ENCODE peak calls at places on chromosome 12, in five cellular contexts. A is K562, I is psoas muscle, G is iPS DF 6.9, Y is cardiac muscle cell. B is an unnamed sample. For H3K4me1, the result is how much of the 10 kb centered on the place peaks cover.

GRCh38 chr12:84857809-84858208 is 54.8 kb downstream of the SLC6A15 start:
- DNase-seq in I (no peak), A (no peak), G (no peak), Y (no peak), B (no peak)

GRCh38 chr12:2205961-2206360 is 153.2 kb downstream of the CACNA1C start:
- DNase-seq in Y (no peak), G (no peak), A (no peak), I (no peak), B (no peak)

GRCh38 chr12:857611-858010 is 91.9 kb downstream of the RAD52 start:
- DNase-seq in I (peak), G (no peak), Y (peak), A (no peak), B (no peak)

GRCh38 chr12:84128117-84128991 is 784.2 kb downstream of the SLC6A15 start:
- DNase-seq in I (no peak), A (no peak), Y (no peak), G (no peak), B (no peak)

GRCh38 chr12:50520345-50520744 is 15.6 kb downstream of the DIP2B start:
- DNase-seq in Y (no peak), I (no peak), A (no peak), G (no peak), B (no peak)

GRCh38 chr12:113473942-113474341 is 2.3 kb upstream of the LHX5 start:
- DNase-seq in I (no peak), Y (no peak), G (no peak), A (no peak), B (no peak)

GRCh38 chr12:27785882-27786570 is 6.0 kb upstream of the MANSC4 start:
- DNase-seq in I (no peak), G (no peak), A (no peak), Y (peak), B (no peak)

GRCh38 chr12:3313655-3314305 is 177.2 kb upstream of the PRMT8 start:
- DNase-seq in I (no peak), Y (peak), G (no peak), A (peak), B (peak)

GRCh38 chr12:65460076-65460475 is 181.6 kb downstream of the MSRB3 start:
- DNase-seq in I (no peak), Y (no peak), A (no peak), G (no peak), B (no peak)

GRCh38 chr12:94649349-94650142 is 811 bp downstream of the TMCC3 start:
- DNase-seq in I (peak), G (no peak), Y (peak), A (no peak), B (peak)

GRCh38 chr12:32756476-32757158 is 920 bp upstream of the YARS2 start:
- DNase-seq in G (no peak), A (no peak), I (no peak), Y (no peak), B (no peak)

GRCh38 chr12:93197067-93197593 is 180.6 kb upstream of the NUDT4 start:
- DNase-seq in Y (peak), I (no peak), A (no peak), G (no peak), B (no peak)

GRCh38 chr12:89730060-89730459 is 21.4 kb upstream of the ATP2B1 start:
- DNase-seq in A (no peak), I (no peak), G (no peak), Y (no peak), B (no peak)

GRCh38 chr12:106425061-106425706 is 67.6 kb downstream of the POLR3B start:
- DNase-seq in G (no peak), A (no peak), Y (no peak), I (no peak), B (no peak)

GRCh38 chr12:116455540-116456306 is 103.5 kb upstream of the MAP1LC3B2 start:
- DNase-seq in I (peak), A (peak), G (no peak), Y (peak), B (no peak)

GRCh38 chr12:53860426-53861223 is 78.0 kb upstream of the HOXC13 start:
- DNase-seq in A (no peak), G (no peak), I (no peak), Y (no peak), B (no peak)

GRCh38 chr12:121252712-121253345 is 42.9 kb downstream of the P2RX4 start:
- DNase-seq in I (no peak), Y (no peak), A (peak), G (no peak), B (no peak)

GRCh38 chr12:73947627-73948026 is 590.0 kb upstream of the ATXN7L3B start:
- DNase-seq in Y (no peak), I (no peak), A (no peak), G (no peak), B (no peak)

GRCh38 chr12:124509300-124509675 is 58.1 kb downstream of the NCOR2 start:
- DNase-seq in A (no peak), I (no peak), Y (peak), G (no peak), B (no peak)
- H3K4me1 ChIP-seq in A (half or more), I (half or more), Y (half or more), G (under half), B (under half)

GRCh38 chr12:40749863-40750262 is 57.6 kb downstream of the CNTN1 start:
- DNase-seq in I (no peak), Y (no peak), G (no peak), A (no peak), B (no peak)

DNA sequence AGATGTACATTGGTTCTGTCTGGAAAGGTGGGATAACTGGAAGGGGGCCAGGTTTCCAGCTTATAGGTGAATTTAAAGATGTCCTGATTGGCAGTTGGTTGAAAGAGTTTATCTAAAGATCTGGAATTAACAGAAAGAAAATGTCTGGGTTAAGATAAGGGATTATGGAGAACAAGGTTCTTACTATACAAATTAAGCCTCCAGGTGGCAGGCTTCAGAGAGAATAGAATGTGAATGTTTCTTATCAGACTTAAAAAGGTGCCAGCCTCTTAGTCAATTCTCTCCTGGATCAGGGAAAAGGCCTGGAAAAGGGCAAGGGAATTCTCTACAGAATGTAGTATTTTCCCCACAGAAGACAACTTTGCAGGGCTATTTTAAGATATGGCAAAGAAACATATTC is 53.1 kb downstream of the CNTN1 start:
- DNase-seq in Y (no peak), G (no peak), A (no peak), I (no peak), B (no peak)
- H3K4me1 ChIP-seq in Y (under half), G (under half), A (under half), I (under half), B (under half)

GRCh38 chr12:54980341-54980740 is 4.2 kb downstream of the TESPA1 start:
- DNase-seq in A (peak), I (no peak), G (no peak), Y (no peak), B (peak)
- H3K4me1 ChIP-seq in A (half or more), I (under half), G (under half), Y (under half), B (half or more)

GRCh38 chr12:9588749-9589148 is 19.0 kb downstream of the KLRB1 start:
- DNase-seq in Y (no peak), G (no peak), A (no peak), I (no peak), B (no peak)
- H3K4me1 ChIP-seq in Y (under half), G (under half), A (under half), I (under half), B (under half)

DNA sequence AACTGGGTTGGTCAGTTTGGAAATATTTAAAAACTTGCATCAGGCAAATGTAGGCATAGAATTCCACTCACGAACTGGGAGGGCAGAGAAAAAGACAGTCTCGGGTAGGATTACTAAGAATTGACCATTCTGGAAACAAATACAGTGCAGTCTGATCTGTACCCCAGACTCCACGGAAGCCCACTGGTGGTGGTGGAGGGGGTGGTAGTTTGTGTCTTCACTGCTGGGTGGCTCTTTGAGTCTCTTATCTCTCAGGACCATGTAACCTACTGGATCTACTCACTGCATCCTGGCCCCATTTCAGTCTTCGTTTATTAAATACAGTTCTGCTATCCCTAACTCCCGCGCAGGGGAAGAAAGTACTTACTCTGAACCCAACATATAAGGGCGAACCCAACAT is 1.8 kb downstream of the SLC2A3 start:
- DNase-seq in I (no peak), A (peak), G (no peak), Y (no peak), B (no peak)
- H3K4me1 ChIP-seq in I (under half), A (under half), G (under half), Y (under half), B (half or more)

GRCh38 chr12:13206560-13206897 is 10.0 kb downstream of the EMP1 start:
- DNase-seq in Y (no peak), A (no peak), I (no peak), G (no peak), B (no peak)
- H3K4me1 ChIP-seq in Y (under half), A (under half), I (under half), G (under half), B (under half)

DNA sequence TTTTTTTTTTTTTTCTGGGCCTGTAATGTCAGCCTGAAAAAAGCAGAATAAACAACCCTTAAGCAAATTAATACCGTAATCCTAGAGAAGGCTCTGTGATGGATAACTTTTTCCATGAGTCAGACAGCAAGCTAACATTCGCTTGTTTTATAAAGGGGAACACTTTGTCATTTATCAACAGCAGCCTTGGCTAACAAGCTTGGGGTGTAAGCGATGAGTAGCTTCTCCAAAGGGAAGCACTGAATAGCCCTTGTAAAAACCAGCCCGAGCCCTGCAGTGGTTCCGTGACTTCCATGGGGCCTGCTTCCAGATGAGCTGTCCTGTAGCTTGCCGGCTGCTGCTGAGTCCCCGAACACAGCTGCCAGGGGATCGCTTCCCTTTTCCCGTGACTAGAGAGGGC is 29.6 kb downstream of the CD9 start:
- DNase-seq in A (no peak), G (no peak), I (peak), Y (peak), B (no peak)
- H3K4me1 ChIP-seq in A (under half), G (under half), I (half or more), Y (under half), B (under half)

GRCh38 chr12:124532947-124533346 is 34.5 kb downstream of the NCOR2 start:
- DNase-seq in Y (peak), A (no peak), I (no peak), G (no peak), B (no peak)

GRCh38 chr12:124537525-124538193 is 29.8 kb downstream of the NCOR2 start:
- DNase-seq in I (no peak), Y (no peak), G (no peak), A (no peak), B (no peak)

GRCh38 chr12:124536613-124537012 is 30.8 kb downstream of the NCOR2 start:
- DNase-seq in Y (no peak), G (no peak), I (no peak), A (no peak), B (no peak)

GRCh38 chr12:124533456-124533855 is 34.0 kb downstream of the NCOR2 start:
- DNase-seq in G (no peak), A (no peak), I (no peak), Y (no peak), B (no peak)

GRCh38 chr12:124535066-124535740 is 32.2 kb downstream of the NCOR2 start:
- DNase-seq in Y (no peak), G (no peak), A (no peak), I (no peak), B (no peak)
- H3K4me1 ChIP-seq in Y (half or more), G (under half), A (under half), I (under half), B (under half)

B was measured in CD4-positive, alpha-beta memory T cell.